ENCODE peak calls at places on chromosomes 5 and 9, in four cellular contexts. Z is EH; C is stimulated activated CD4-positive, alpha-beta T cell treated with anti-CD3 and anti-CD28 coated beads, Interleukin-4, amount 100 ng/mL, for 24 hours; K is body of pancreas. O is an unnamed sample.

GRCh38 chr5:142864293-142865260 is 94.4 kb downstream of the ARHGAP26 start:
- DNase-seq in C (no peak), K (no peak), Z (no peak), O (no peak)

GRCh38 chr5:109694451-109694891 is 4.7 kb downstream of the MAN2A1 start:
- DNase-seq in C (no peak), Z (peak), K (no peak), O (no peak)

GRCh38 chr9:115978739-115979138 is 174.9 kb upstream of the PAPPA start:
- DNase-seq in Z (peak), C (no peak), K (peak), O (no peak)

GRCh38 chr9:15401266-15401665 is 21.4 kb upstream of the SNAPC3 start:
- DNase-seq in C (no peak), Z (peak), K (no peak), O (no peak)

GRCh38 chr9:12191630-12192029 is 501.6 kb upstream of the TYRP1 start:
- DNase-seq in Z (no peak), C (no peak), K (no peak), O (no peak)

GRCh38 chr5:73938280-73938937 is 312.4 kb downstream of the ARHGEF28 start:
- DNase-seq in Z (peak), C (no peak), K (peak), O (no peak)

GRCh38 chr5:64301566-64301965 is 135.9 kb downstream of the RNF180 start:
- DNase-seq in K (no peak), C (no peak), Z (peak), O (no peak)

GRCh38 chr5:123012321-123012720 is 24.2 kb downstream of the PPIC start:
- DNase-seq in C (no peak), Z (peak), K (no peak), O (no peak)

GRCh38 chr5:170132642-170133448 is 27.1 kb downstream of the FOXI1 start:
- DNase-seq in K (no peak), Z (peak), C (no peak), O (no peak)

GRCh38 chr5:76412511-76412910 is 9.4 kb downstream of the IQGAP2 start:
- DNase-seq in Z (no peak), K (no peak), C (no peak), O (no peak)

GRCh38 chr5:136886623-136887022 is 521.3 kb upstream of the TRPC7 start:
- DNase-seq in C (no peak), Z (no peak), K (no peak), O (no peak)

GRCh38 chr9:72271617-72272478 is 93.2 kb downstream of the ZFAND5 start:
- DNase-seq in C (peak), Z (peak), K (peak), O (peak)

GRCh38 chr9:124879226-124879625 is 17.3 kb downstream of the ARPC5L start:
- DNase-seq in Z (no peak), C (no peak), K (no peak), O (no peak)

GRCh38 chr5:66553368-66553912 is 42.8 kb upstream of the MAST4 start:
- DNase-seq in Z (no peak), K (no peak), C (no peak), O (no peak)

GRCh38 chr5:122858451-122858850 is 13.0 kb downstream of the SNX24 start:
- DNase-seq in Z (peak), C (no peak), K (no peak), O (no peak)

GRCh38 chr5:146378981-146379380 is 40.3 kb downstream of the POU4F3 start:
- DNase-seq in C (no peak), K (no peak), Z (no peak), O (no peak)

GRCh38 chr5:58459276-58459859 is 518 bp downstream of the PLK2 start:
- DNase-seq in Z (peak), K (peak), C (peak), O (peak)

GRCh38 chr5:36692791-36693763 is 86.7 kb downstream of the SLC1A3 start:
- DNase-seq in Z (peak), C (peak), K (peak), O (peak)

GRCh38 chr5:143957455-143957854 is 145.5 kb downstream of the HMHB1 start:
- DNase-seq in K (no peak), Z (no peak), C (no peak), O (no peak)

GRCh38 chr9:72539824-72540347 is 18.5 kb downstream of the TMC1 start:
- DNase-seq in C (no peak), Z (no peak), K (no peak), O (no peak)

GRCh38 chr5:150513375-150514309 is 5.7 kb downstream of the NDST1 start:
- DNase-seq in C (no peak), Z (no peak), K (peak), O (peak)

GRCh38 chr9:78029601-78030552 is 1.7 kb downstream of the GNAQ start:
- DNase-seq in Z (peak), K (peak), C (peak), O (peak)

GRCh38 chr9:109336409-109336808 is 15.6 kb upstream of the EPB41L4B start:
- DNase-seq in C (no peak), K (no peak), Z (no peak), O (no peak)